ENCODE peak calls at places on chromosome 21, in five cellular contexts. B is foreskin keratinocyte, L is astrocyte of the spinal cord, I is left lung, V is ovary. J is an unnamed sample.
A peak's percentile ranks its signal among the peaks of the same experiment; 100 is the strongest.

GRCh38 chr21:41611966-41612606 is 104.1 kb upstream of the TMPRSS2 start:
- DNase-seq in B (peak; percentile 71), L (no peak), I (no peak), V (no peak), J (no peak)

GRCh38 chr21:41681939-41682718 is 84.7 kb downstream of the RIPK4 start:
- DNase-seq in B (peak; percentile 39), L (no peak), I (no peak), V (no peak), J (no peak)

GRCh38 chr21:23543334-23543733 is 2063.9 kb downstream of the MRPL39 start:
- DNase-seq in B (no peak), L (no peak), I (no peak), V (no peak), J (no peak)

GRCh38 chr21:14858309-14858708 is 206.5 kb downstream of the NRIP1 start:
- DNase-seq in B (no peak), L (no peak), I (no peak), V (no peak), J (no peak)

GRCh38 chr21:15729674-15730483 is at the start of gene USP25:
- DNase-seq in B (peak; percentile 63), L (peak; percentile 58), I (peak; percentile 93), V (peak; percentile 86), J (peak; percentile 67)

GRCh38 chr21:38811257-38811656 is 5.5 kb downstream of the ETS2 start:
- DNase-seq in B (peak; percentile 99), L (peak; percentile 93), I (no peak), V (no peak), J (no peak)

GRCh38 chr21:14766241-14766640 is 220.1 kb upstream of the SAMSN1 start:
- DNase-seq in B (no peak), L (no peak), I (no peak), V (no peak), J (no peak)

GRCh38 chr21:46183910-46184624 is at the start of gene SPATC1L:
- DNase-seq in B (peak; percentile 46), L (peak; percentile 40), I (peak; percentile 56), V (peak; percentile 86), J (no peak)

GRCh38 chr21:46540087-46540710 is 64.7 kb downstream of the S100B start:
- DNase-seq in B (no peak), L (no peak), I (no peak), V (no peak), J (no peak)

GRCh38 chr21:31158789-31159581 is 120.7 kb upstream of the KRTAP19-8 start:
- DNase-seq in B (no peak), L (peak; percentile 31), I (no peak), V (no peak), J (no peak)

GRCh38 chr21:38839683-38840286 is 34.1 kb downstream of the ETS2 start:
- DNase-seq in B (peak; percentile 96), L (peak; percentile 96), I (no peak), V (no peak), J (no peak)

GRCh38 chr21:32329331-32329730 is 30.7 kb downstream of the MRAP start:
- DNase-seq in B (no peak), L (peak; percentile 46), I (peak; percentile 38), V (peak; percentile 26), J (no peak)

GRCh38 chr21:32336711-32337110 is 38.1 kb downstream of the MRAP start:
- DNase-seq in B (peak; percentile 53), L (peak; percentile 52), I (no peak), V (no peak), J (no peak)

GRCh38 chr21:35084869-35085268 is 35.8 kb upstream of the RUNX1 start:
- DNase-seq in B (peak; percentile 92), L (peak; percentile 92), I (no peak), V (no peak), J (no peak)

GRCh38 chr21:17671733-17672132 is 59.0 kb upstream of the BTG3 start:
- DNase-seq in B (no peak), L (no peak), I (no peak), V (no peak), J (no peak)

GRCh38 chr21:43207868-43208267 is 39.1 kb downstream of the CRYAA start:
- DNase-seq in B (no peak), L (no peak), I (peak; percentile 11), V (no peak), J (no peak)

GRCh38 chr21:25689226-25689625 is 45.5 kb downstream of the ATP5PF start:
- DNase-seq in B (peak; percentile 13), L (no peak), I (no peak), V (no peak), J (no peak)

GRCh38 chr21:16192900-16193299 is 463.1 kb downstream of the USP25 start:
- DNase-seq in B (peak; percentile 82), L (peak; percentile 29), I (no peak), V (no peak), J (no peak)

GRCh38 chr21:26965091-26965566 is 1.8 kb downstream of the ADAMTS5 start:
- DNase-seq in B (no peak), L (peak; percentile 14), I (no peak), V (no peak), J (no peak)

GRCh38 chr21:42397291-42398129 is 1.7 kb upstream of the TMPRSS3 start:
- DNase-seq in B (no peak), L (no peak), I (no peak), V (no peak), J (no peak)

GRCh38 chr21:40143822-40144525 is 276.7 kb downstream of the PCP4 start:
- DNase-seq in B (peak; percentile 33), L (peak; percentile 47), I (no peak), V (no peak), J (no peak)

GRCh38 chr21:42176864-42177263 is 42.1 kb upstream of the ABCG1 start:
- DNase-seq in B (no peak), L (no peak), I (no peak), V (no peak), J (no peak)

GRCh38 chr21:46190491-46191131 is 6.4 kb upstream of the SPATC1L start:
- DNase-seq in B (no peak), L (no peak), I (no peak), V (no peak), J (peak; percentile 16)

GRCh38 chr21:41648591-41649031 is 118.2 kb downstream of the RIPK4 start:
- DNase-seq in B (peak; percentile 81), L (peak; percentile 31), I (no peak), V (no peak), J (no peak)

GRCh38 chr21:38355992-38356781 is 99.4 kb downstream of the KCNJ15 start:
- DNase-seq in B (peak; percentile 51), L (peak; percentile 74), I (peak; percentile 80), V (peak; percentile 60), J (peak; percentile 72)

GRCh38 chr21:42939581-42940413 is 14.4 kb upstream of the ERVH48-1 start:
- DNase-seq in B (peak; percentile 95), L (peak; percentile 97), I (peak; percentile 57), V (peak; percentile 87), J (peak; percentile 39)

GRCh38 chr21:34073032-34073748 is at the start of the genes MRPS6 and SLC5A3:
- DNase-seq in B (peak; percentile 57), L (peak; percentile 80), I (peak; percentile 90), V (peak; percentile 82), J (peak; percentile 46)

GRCh38 chr21:34075099-34075425 is 1.7 kb downstream of the MRPS6 start:
- DNase-seq in B (no peak), L (no peak), I (no peak), V (no peak), J (no peak)

GRCh38 chr21:34075760-34076159 is 2.4 kb downstream of the MRPS6 start:
- DNase-seq in B (no peak), L (no peak), I (no peak), V (no peak), J (no peak)

GRCh38 chr21:34073749-34074282 is 438 bp downstream of the MRPS6 start:
- DNase-seq in B (no peak), L (no peak), I (peak; percentile 48), V (peak; percentile 56), J (no peak)

DNA sequence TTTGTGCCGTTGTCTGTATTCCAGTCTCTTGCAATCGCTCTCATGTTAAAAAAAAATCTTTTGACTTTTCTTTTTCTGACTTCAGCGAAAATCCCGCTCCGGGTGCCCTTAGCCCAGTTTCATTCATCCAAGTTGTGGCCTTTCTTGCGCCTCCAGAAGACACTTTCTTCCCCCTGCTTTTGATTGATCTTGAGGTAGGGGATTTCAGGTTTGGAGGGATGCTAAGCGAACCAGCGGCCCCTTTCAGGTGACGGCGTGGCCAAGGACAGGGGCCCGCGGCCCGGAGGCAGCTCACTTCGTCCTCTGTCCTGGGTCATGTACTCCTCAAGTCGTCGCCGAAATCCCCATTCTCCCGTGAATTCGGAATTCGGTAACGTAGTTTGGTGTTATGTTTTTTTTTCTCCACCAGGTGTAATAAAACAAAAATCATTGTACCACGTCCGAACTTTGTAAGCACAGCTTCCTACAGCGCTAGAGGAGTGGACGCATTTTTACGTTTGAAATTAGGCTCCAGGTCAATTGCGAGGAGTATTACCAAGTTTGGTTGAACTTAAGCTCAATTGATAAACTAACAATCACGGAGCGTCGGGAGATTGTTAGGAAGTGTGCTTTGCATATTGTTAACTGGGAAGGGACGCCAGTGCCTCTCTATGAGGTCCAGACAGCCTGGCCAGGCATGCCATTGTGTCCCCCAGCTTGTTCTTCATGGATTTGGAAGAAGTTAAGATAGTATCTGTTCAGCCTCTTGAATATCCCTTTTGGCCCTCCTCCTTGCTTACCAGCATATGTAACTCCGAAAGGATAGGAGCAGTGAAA is 1.1 kb downstream of the MRPS6 start:
- DNase-seq in B (peak; percentile 32), L (no peak), I (no peak), V (no peak), J (no peak)
- TF ChIP-seq CTCF in B (no peak), L (no peak), I (no peak), V (no peak), J (no peak)

GRCh38 chr21:44444286-44444931 is 10.9 kb upstream of the LRRC3 start:
- DNase-seq in B (no peak), L (no peak), I (no peak), V (no peak), J (no peak)
- TF ChIP-seq CTCF in B (peak; percentile 17), L (no peak), I (no peak), V (no peak), J (no peak)

GRCh38 chr21:44262338-44263048 is 796 bp upstream of the DNMT3L start:
- DNase-seq in B (no peak), L (no peak), I (no peak), V (no peak), J (no peak)
- TF ChIP-seq CTCF in B (no peak), L (no peak), I (no peak), V (no peak), J (no peak)

GRCh38 chr21:36427502-36427901 is 42.3 kb downstream of the CHAF1B start:
- DNase-seq in B (no peak), L (no peak), I (no peak), V (no peak), J (no peak)

GRCh38 chr21:36430841-36431240 is 45.6 kb downstream of the CHAF1B start:
- DNase-seq in B (no peak), L (peak; percentile 31), I (no peak), V (no peak), J (no peak)

GRCh38 chr21:36428789-36429671 is 43.8 kb downstream of the CHAF1B start:
- DNase-seq in B (no peak), L (no peak), I (no peak), V (no peak), J (no peak)

GRCh38 chr21:36431252-36431651 is 46.1 kb downstream of the CHAF1B start:
- DNase-seq in B (no peak), L (no peak), I (no peak), V (no peak), J (no peak)

GRCh38 chr21:36429672-36430546 is 44.7 kb downstream of the CHAF1B start:
- DNase-seq in B (peak; percentile 99), L (peak; percentile 99), I (peak; percentile 84), V (peak; percentile 86), J (peak; percentile 56)
- TF ChIP-seq CTCF in B (peak; percentile 39), L (no peak), I (no peak), V (peak; percentile 47), J (no peak)